ENCODE peak calls at places on chromosome 5, in six cellular contexts. V, Z, Y, Q, I and W are unnamed samples.

GRCh38 chr5:71743135-71743534 is 24.1 kb downstream of the CARTPT start:
- DNase-seq in V (no peak), Z (no peak), Y (no peak), Q (no peak), I (no peak), W (no peak)

GRCh38 chr5:173016069-173016455 is 32.5 kb downstream of the ATP6V0E1 start:
- DNase-seq in V (no peak), Z (no peak), Y (no peak), Q (no peak), I (no peak), W (no peak)

GRCh38 chr5:134649163-134649916 is 755 bp downstream of the SEC24A start:
- DNase-seq in V (no peak), Z (no peak), Y (no peak), Q (no peak), I (no peak), W (no peak)

GRCh38 chr5:38497946-38498345 is 58.5 kb downstream of the LIFR start:
- DNase-seq in V (no peak), Z (no peak), Y (no peak), Q (no peak), I (no peak), W (no peak)

GRCh38 chr5:143865421-143865820 is 53.5 kb downstream of the HMHB1 start:
- DNase-seq in V (no peak), Z (no peak), Y (no peak), Q (no peak), I (no peak), W (no peak)

GRCh38 chr5:135319928-135320606 is 79.0 kb downstream of the MACROH2A1 start:
- DNase-seq in V (no peak), Z (no peak), Y (no peak), Q (no peak), I (no peak), W (no peak)

GRCh38 chr5:72377920-72378635 is 57.9 kb downstream of the PTCD2 start:
- DNase-seq in V (no peak), Z (no peak), Y (no peak), Q (no peak), I (no peak), W (no peak)

GRCh38 chr5:174323878-174324281 is 278.4 kb downstream of the NSG2 start:
- DNase-seq in V (peak), Z (no peak), Y (peak), Q (peak), I (no peak), W (peak)

GRCh38 chr5:138448070-138448469 is 9.2 kb downstream of the REEP2 start:
- DNase-seq in V (no peak), Z (no peak), Y (no peak), Q (no peak), I (no peak), W (no peak)

GRCh38 chr5:55672477-55672911 is 39.6 kb downstream of the SLC38A9 start:
- DNase-seq in V (no peak), Z (no peak), Y (no peak), Q (no peak), I (no peak), W (no peak)

GRCh38 chr5:98786178-98786853 is 12.9 kb downstream of the RGMB start:
- DNase-seq in V (no peak), Z (no peak), Y (no peak), Q (no peak), I (no peak), W (no peak)

GRCh38 chr5:139669681-139670368 is 21.7 kb downstream of the CXXC5 start:
- DNase-seq in V (peak), Z (no peak), Y (no peak), Q (no peak), I (no peak), W (no peak)

GRCh38 chr5:124869481-124870033 is 123.1 kb upstream of the ZNF608 start:
- DNase-seq in V (no peak), Z (no peak), Y (no peak), Q (no peak), I (no peak), W (no peak)

GRCh38 chr5:56480305-56481146 is 247.4 kb upstream of the ANKRD55 start:
- DNase-seq in V (no peak), Z (no peak), Y (peak), Q (peak), I (no peak), W (no peak)

GRCh38 chr5:174094857-174095606 is 49.5 kb downstream of the NSG2 start:
- DNase-seq in V (no peak), Z (no peak), Y (no peak), Q (no peak), I (no peak), W (no peak)

GRCh38 chr5:38853753-38854470 is 8.1 kb downstream of the OSMR start:
- DNase-seq in V (no peak), Z (peak), Y (no peak), Q (no peak), I (peak), W (no peak)

GRCh38 chr5:61048534-61048933 is 103.5 kb downstream of the NDUFAF2 start:
- DNase-seq in V (no peak), Z (no peak), Y (no peak), Q (no peak), I (peak), W (no peak)

GRCh38 chr5:7015586-7016256 is 302.5 kb downstream of the TENT4A start:
- DNase-seq in V (no peak), Z (no peak), Y (no peak), Q (no peak), I (no peak), W (no peak)

GRCh38 chr5:1424716-1425115 is 20.5 kb downstream of the SLC6A3 start:
- DNase-seq in V (no peak), Z (no peak), Y (no peak), Q (no peak), I (no peak), W (no peak)

GRCh38 chr5:64925123-64925522 is 156.4 kb downstream of the CWC27 start:
- DNase-seq in V (no peak), Z (no peak), Y (no peak), Q (no peak), I (no peak), W (no peak)

GRCh38 chr5:119271758-119272730 is 83.8 kb upstream of the TNFAIP8 start:
- DNase-seq in V (no peak), Z (no peak), Y (no peak), Q (no peak), I (no peak), W (no peak)

GRCh38 chr5:53052499-53052898 is 57.1 kb downstream of the MOCS2 start:
- DNase-seq in V (no peak), Z (no peak), Y (no peak), Q (no peak), I (no peak), W (no peak)

GRCh38 chr5:978693-979092 is 29.9 kb upstream of the NKD2 start:
- DNase-seq in V (no peak), Z (no peak), Y (no peak), Q (no peak), I (no peak), W (no peak)

GRCh38 chr5:121758640-121759039 is 93.0 kb upstream of the FTMT start:
- DNase-seq in V (no peak), Z (no peak), Y (no peak), Q (no peak), I (no peak), W (no peak)

GRCh38 chr5:153463806-153464205 is 26.7 kb upstream of the GRIA1 start:
- DNase-seq in V (no peak), Z (peak), Y (no peak), Q (no peak), I (no peak), W (no peak)

GRCh38 chr5:31270396-31270795 is 76.9 kb downstream of the CDH6 start:
- DNase-seq in V (peak), Z (no peak), Y (no peak), Q (peak), I (no peak), W (peak)

GRCh38 chr5:164057121-164057520 is 551.7 kb downstream of the MAT2B start:
- DNase-seq in V (no peak), Z (no peak), Y (no peak), Q (no peak), I (no peak), W (no peak)

GRCh38 chr5:76081811-76082783 is 1.1 kb upstream of the SV2C start:
- DNase-seq in V (no peak), Z (no peak), Y (no peak), Q (no peak), I (no peak), W (peak)

GRCh38 chr5:56433039-56433438 is 199.9 kb upstream of the ANKRD55 start:
- DNase-seq in V (no peak), Z (no peak), Y (no peak), Q (no peak), I (no peak), W (no peak)